ENCODE peak calls at places on chromosomes 7 and 10, in eight cellular contexts. L, E, W, R, B, H, Q and P are unnamed samples.

GRCh38 chr10:61943699-61944444 is 42.4 kb downstream of the ARID5B start:
- DNase-seq in L (peak), E (no peak), W (no peak), R (no peak), B (no peak), H (peak), Q (no peak), P (no peak)

GRCh38 chr7:84529480-84530205 is 335.1 kb upstream of the SEMA3A start:
- DNase-seq in L (no peak), E (no peak), W (no peak), R (no peak), B (no peak), H (no peak), Q (no peak), P (no peak)

GRCh38 chr10:127978481-127978880 is 71.6 kb downstream of the PTPRE start:
- DNase-seq in L (no peak), E (no peak), W (no peak), R (no peak), B (no peak), H (no peak), Q (no peak), P (no peak)

GRCh38 chr10:103802637-103803353 is 52.6 kb downstream of the SH3PXD2A start:
- DNase-seq in L (no peak), E (no peak), W (no peak), R (no peak), B (no peak), H (no peak), Q (no peak), P (no peak)

GRCh38 chr7:158933468-158934139 is 77.2 kb downstream of the DYNC2I1 start:
- DNase-seq in L (no peak), E (no peak), W (no peak), R (no peak), B (no peak), H (no peak), Q (no peak), P (no peak)

GRCh38 chr7:157523371-157523765 is 186.6 kb downstream of the DNAJB6 start:
- DNase-seq in L (no peak), E (no peak), W (no peak), R (no peak), B (no peak), H (no peak), Q (no peak), P (no peak)

GRCh38 chr10:62992145-62992721 is 140.9 kb upstream of the NRBF2 start:
- DNase-seq in L (no peak), E (peak), W (no peak), R (no peak), B (no peak), H (no peak), Q (no peak), P (no peak)

GRCh38 chr7:96017877-96018276 is 245.5 kb downstream of the DYNC1I1 start:
- DNase-seq in L (peak), E (no peak), W (no peak), R (no peak), B (no peak), H (no peak), Q (no peak), P (no peak)

GRCh38 chr10:128539784-128540759 is 413.8 kb upstream of the MKI67 start:
- DNase-seq in L (no peak), E (peak), W (peak), R (no peak), B (no peak), H (no peak), Q (peak), P (no peak)

GRCh38 chr10:67520924-67521520 is 175.0 kb downstream of the CTNNA3 start:
- DNase-seq in L (peak), E (peak), W (peak), R (no peak), B (peak), H (peak), Q (no peak), P (peak)

GRCh38 chr7:434891-435486 is 84.7 kb downstream of the PDGFA start:
- DNase-seq in L (no peak), E (no peak), W (peak), R (no peak), B (no peak), H (no peak), Q (no peak), P (no peak)

GRCh38 chr10:17076626-17077025 is 53.0 kb downstream of the CUBN start:
- DNase-seq in L (no peak), E (no peak), W (no peak), R (no peak), B (no peak), H (no peak), Q (no peak), P (no peak)

GRCh38 chr10:17073720-17074547 is 55.7 kb downstream of the CUBN start:
- DNase-seq in L (no peak), E (no peak), W (no peak), R (no peak), B (no peak), H (no peak), Q (no peak), P (no peak)

GRCh38 chr10:17074548-17074860 is 55.1 kb downstream of the CUBN start:
- DNase-seq in L (no peak), E (no peak), W (no peak), R (no peak), B (no peak), H (no peak), Q (no peak), P (no peak)

GRCh38 chr10:17075975-17076374 is 53.6 kb downstream of the CUBN start:
- DNase-seq in L (no peak), E (no peak), W (no peak), R (no peak), B (no peak), H (no peak), Q (no peak), P (no peak)

GRCh38 chr10:17075510-17075909 is 54.1 kb downstream of the CUBN start:
- DNase-seq in L (no peak), E (no peak), W (no peak), R (no peak), B (no peak), H (no peak), Q (no peak), P (no peak)
- H3K27ac ChIP-seq in L (no peak), E (peak), W (no peak), R (peak), B (peak), H (no peak), Q (no peak), P (no peak)

GRCh38 chr10:17454181-17454800 is at the start of gene ST8SIA6:
- DNase-seq in L (peak), E (peak), W (peak), R (no peak), B (no peak), H (no peak), Q (peak), P (no peak)
- H3K27ac ChIP-seq in L (no peak), E (peak), W (no peak), R (no peak), B (peak), H (no peak), Q (peak), P (no peak)

DNA sequence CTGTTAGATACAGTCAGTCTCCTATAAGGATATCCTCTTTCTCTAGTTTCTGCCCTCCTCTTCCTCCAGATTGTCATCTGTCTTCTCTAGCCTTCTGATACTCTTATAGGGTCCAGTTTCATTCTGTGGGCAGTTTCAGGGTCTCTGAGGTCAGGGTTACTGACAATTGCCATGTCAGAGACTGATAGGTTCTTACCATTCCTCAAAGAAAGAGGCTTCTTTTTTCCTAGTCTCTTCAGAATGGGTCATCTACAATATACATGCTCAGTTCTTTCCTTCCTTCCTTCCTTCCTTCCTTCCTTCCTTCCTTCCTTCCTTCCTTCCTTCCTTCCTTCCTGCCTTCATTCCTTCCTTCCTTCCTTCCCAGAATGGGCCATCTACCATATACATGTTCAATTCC is 48.1 kb upstream of the TAS2R16 start:
- DNase-seq in L (no peak), E (no peak), W (no peak), R (no peak), B (no peak), H (no peak), Q (no peak), P (no peak)
- H3K27ac ChIP-seq in L (no peak), E (no peak), W (no peak), R (no peak), B (no peak), H (no peak), Q (no peak), P (no peak)

DNA sequence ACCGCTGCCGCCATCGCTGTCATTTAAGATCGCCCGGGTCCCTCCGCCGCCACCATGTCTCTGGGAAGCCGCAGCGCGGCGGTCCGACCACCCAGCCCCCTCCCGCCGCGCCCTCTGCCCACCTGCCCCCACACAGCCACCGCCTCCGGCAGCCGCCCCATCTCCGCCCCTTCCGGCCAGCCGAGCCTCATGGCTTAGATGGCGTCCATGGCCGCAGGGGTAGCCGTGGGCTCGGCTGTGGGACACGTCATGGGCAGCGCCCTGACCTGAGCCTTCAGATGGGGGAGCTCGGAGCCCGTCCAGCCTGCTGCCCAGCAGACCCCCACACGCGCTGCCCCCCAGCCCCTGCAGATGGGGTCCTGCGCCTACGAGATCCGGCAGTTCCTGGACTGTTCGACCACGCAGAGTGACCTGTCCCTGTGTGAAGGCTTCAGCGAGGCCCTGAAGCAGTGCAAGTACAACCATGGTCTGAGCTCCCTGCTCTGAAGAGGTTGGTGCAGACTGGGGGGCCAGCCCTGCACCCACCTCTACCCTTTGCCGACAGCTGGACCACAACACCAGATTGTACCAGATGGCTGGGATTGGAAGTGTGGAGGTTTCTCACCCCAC is 38.0 kb upstream of the TARP start:
- DNase-seq in L (peak), E (no peak), W (peak), R (no peak), B (peak), H (no peak), Q (peak), P (no peak)
- H3K27ac ChIP-seq in L (peak), E (peak), W (no peak), R (no peak), B (peak), H (no peak), Q (no peak), P (peak)

GRCh38 chr10:5581670-5582566 is 57.2 kb downstream of the CALML3 start:
- DNase-seq in L (no peak), E (no peak), W (no peak), R (no peak), B (no peak), H (peak), Q (no peak), P (no peak)

GRCh38 chr10:5584895-5585516 is 60.2 kb downstream of the CALML3 start:
- DNase-seq in L (no peak), E (no peak), W (no peak), R (no peak), B (no peak), H (peak), Q (no peak), P (no peak)

GRCh38 chr10:5585517-5586222 is 60.9 kb downstream of the CALML3 start:
- DNase-seq in L (no peak), E (no peak), W (no peak), R (no peak), B (no peak), H (no peak), Q (no peak), P (no peak)

GRCh38 chr10:5583525-5584175 is 58.9 kb downstream of the CALML3 start:
- DNase-seq in L (peak), E (peak), W (peak), R (no peak), B (no peak), H (peak), Q (no peak), P (no peak)

GRCh38 chr10:5582736-5583135 is 58.0 kb downstream of the CALML3 start:
- DNase-seq in L (no peak), E (no peak), W (peak), R (no peak), B (no peak), H (peak), Q (no peak), P (no peak)
- H3K27ac ChIP-seq in L (no peak), E (no peak), W (no peak), R (no peak), B (no peak), H (peak), Q (no peak), P (no peak)

DNA sequence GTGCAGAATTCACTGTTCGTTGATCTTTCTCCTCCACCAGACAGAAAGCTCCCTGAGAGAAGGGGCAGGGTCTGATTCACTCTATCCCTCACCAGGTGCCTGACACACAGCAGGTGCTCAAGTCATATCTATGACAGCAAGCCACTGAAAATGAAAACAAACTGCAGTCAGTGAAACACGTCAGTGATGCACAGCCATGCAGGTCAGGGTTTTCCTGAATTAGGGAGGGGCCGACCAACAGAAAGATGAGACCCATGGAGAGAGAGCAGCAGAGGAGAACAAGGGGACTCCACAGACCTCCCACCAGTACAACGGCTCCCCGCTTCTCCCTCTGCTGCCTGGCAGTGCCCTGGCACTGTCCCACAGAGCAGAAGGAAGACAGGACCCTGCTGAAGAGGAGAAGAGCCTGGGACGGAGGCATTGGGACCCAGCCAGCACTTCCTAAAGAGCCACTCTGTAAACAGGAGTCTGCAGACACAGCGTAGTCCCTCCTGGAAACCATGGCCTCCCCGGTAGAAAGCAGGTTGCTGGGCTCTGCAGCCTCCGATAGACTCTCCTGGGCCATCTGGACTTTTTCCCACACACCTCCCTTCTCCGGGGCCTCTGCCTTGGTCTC is 50.3 kb downstream of the FAM53B start:
- DNase-seq in L (peak), E (no peak), W (no peak), R (no peak), B (no peak), H (no peak), Q (no peak), P (no peak)
- H3K27ac ChIP-seq in L (no peak), E (peak), W (no peak), R (no peak), B (peak), H (no peak), Q (peak), P (peak)

GRCh38 chr10:76665029-76665428 is 972.6 kb downstream of the KCNMA1 start:
- DNase-seq in L (no peak), E (no peak), W (no peak), R (no peak), B (no peak), H (no peak), Q (no peak), P (no peak)

GRCh38 chr10:76668013-76668370 is 969.6 kb downstream of the KCNMA1 start:
- DNase-seq in L (no peak), E (no peak), W (no peak), R (no peak), B (no peak), H (no peak), Q (no peak), P (no peak)

DNA sequence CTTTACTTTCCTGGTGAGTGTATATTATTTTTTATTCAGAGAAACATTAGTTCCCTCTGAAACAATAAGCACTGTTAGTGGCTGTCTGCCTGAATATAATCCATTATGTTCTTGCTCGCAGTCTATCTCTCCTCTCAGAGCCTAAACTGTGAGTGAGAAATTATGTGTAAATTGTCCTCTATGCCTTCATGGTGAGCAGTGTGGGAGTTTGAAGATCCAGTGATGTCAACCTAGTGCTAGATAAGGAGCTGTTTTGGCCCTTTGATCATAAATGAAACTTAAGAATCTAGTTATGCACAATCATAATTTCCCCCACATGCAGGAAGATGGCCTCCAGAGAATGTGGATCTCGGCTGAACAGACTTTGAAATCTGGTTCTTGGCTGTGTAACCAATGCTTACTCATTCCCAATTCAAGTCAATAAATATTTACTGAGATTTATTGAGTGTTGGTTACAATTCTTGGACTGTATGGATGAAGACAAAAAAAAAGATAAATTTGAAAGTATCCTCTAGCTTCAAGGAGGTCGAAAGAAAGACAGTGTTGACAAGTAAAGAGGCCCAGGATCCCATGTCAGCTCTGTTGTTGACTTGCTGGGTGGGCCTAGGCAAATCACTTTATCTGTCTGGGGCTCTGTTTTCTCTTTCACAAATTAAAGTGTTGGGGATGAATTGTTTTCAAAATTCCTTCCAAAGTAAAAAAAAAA is 970.1 kb downstream of the KCNMA1 start:
- DNase-seq in L (no peak), E (no peak), W (no peak), R (no peak), B (no peak), H (no peak), Q (no peak), P (no peak)
- H3K27ac ChIP-seq in L (no peak), E (no peak), W (no peak), R (no peak), B (no peak), H (no peak), Q (no peak), P (no peak)

GRCh38 chr10:131058799-131059198 is 252.7 kb downstream of the TCERG1L start:
- DNase-seq in L (no peak), E (no peak), W (no peak), R (no peak), B (no peak), H (no peak), Q (no peak), P (no peak)
- H3K27ac ChIP-seq in L (no peak), E (no peak), W (no peak), R (no peak), B (no peak), H (no peak), Q (no peak), P (no peak)

DNA sequence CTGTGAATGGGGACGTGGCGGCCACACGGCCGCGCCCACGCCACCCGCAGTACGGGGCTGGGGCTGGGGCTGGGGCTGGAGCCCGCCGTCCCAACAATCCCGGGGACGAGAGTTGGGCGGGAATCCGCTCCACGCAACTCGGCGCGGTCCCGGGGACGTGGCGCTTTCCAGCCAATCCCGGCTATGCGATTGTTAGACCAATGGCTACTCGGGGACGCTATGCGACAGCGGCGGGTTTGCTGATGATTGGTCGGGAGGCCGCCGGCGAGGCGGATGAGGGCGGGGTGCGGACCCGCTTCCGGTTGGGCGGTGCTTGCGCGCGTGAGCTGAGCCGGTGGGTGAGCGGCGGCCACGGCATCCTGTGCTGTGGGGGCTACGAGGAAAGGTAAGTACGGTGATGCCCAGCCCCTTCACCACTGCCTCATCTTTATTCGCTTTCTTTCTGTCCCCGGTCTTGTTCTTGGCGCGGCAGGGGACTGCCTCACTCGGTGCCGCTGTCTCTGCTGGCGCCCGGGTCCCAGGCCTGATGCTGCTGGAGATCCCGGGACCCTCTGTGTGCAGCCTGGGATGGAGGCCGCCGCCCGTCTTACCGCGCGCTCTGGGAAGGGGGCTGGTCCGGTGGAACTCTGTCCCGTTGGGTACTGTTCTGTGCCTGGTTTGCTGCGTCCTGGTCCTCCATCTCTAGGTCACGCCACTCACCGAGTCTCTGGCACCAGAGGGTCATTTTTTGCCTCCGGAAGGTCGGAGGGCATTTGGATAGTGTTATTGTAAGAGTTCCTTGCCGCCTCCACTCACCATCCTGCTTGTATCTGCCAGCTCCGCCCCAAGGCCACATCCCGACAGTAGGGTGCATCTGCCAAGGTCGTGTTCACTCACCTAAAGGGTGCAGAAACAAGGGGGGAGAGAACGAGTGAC is at the start of gene CALU:
- DNase-seq in L (peak), E (peak), W (peak), R (peak), B (peak), H (peak), Q (peak), P (peak)
- H3K27ac ChIP-seq in L (peak), E (peak), W (peak), R (peak), B (peak), H (peak), Q (peak), P (peak)